ENCODE peak calls at places on chromosome 22, in four cellular contexts. One of them, this sample, is unnamed.

GRCh38 chr22:44366372-44367310 is 53.9 kb upstream of the SHISAL1 start:
- DNase-seq in H1: no peak
- DNase-seq in neuronal stem cell: no peak
- DNase-seq in mesenchymal stem cell: no peak
- DNase-seq in this sample: no peak

GRCh38 chr22:28896611-28897010 is 13.2 kb downstream of the ZNRF3 start:
- DNase-seq in H1: no peak
- DNase-seq in neuronal stem cell: no peak
- DNase-seq in mesenchymal stem cell: no peak
- DNase-seq in this sample: peak; percentile 47

GRCh38 chr22:24303007-24303406 is 32.4 kb downstream of the SPECC1L start:
- DNase-seq in H1: no peak
- DNase-seq in neuronal stem cell: no peak
- DNase-seq in mesenchymal stem cell: no peak
- DNase-seq in this sample: no peak

GRCh38 chr22:33706100-33706499 is 214.2 kb downstream of the LARGE1 start:
- DNase-seq in H1: no peak
- DNase-seq in neuronal stem cell: no peak
- DNase-seq in mesenchymal stem cell: no peak
- DNase-seq in this sample: peak; percentile 41

GRCh38 chr22:40043086-40043485 is 48.3 kb downstream of the FAM83F start:
- DNase-seq in H1: no peak
- DNase-seq in neuronal stem cell: no peak
- DNase-seq in mesenchymal stem cell: no peak
- DNase-seq in this sample: no peak

GRCh38 chr22:28799834-28800307 is 498 bp downstream of the XBP1 start:
- DNase-seq in H1: no peak
- DNase-seq in neuronal stem cell: peak; percentile 53
- DNase-seq in mesenchymal stem cell: peak; percentile 62
- DNase-seq in this sample: peak; percentile 46

GRCh38 chr22:48824673-48825651 is 1002.7 kb downstream of the BRD1 start:
- DNase-seq in H1: no peak
- DNase-seq in neuronal stem cell: no peak
- DNase-seq in mesenchymal stem cell: no peak
- DNase-seq in this sample: no peak

GRCh38 chr22:33896154-33896800 is 24.0 kb downstream of the LARGE1 start:
- DNase-seq in H1: no peak
- DNase-seq in neuronal stem cell: no peak
- DNase-seq in mesenchymal stem cell: no peak
- DNase-seq in this sample: no peak

GRCh38 chr22:50445071-50445879 is 29.6 kb downstream of the SBF1 start:
- DNase-seq in H1: no peak
- DNase-seq in neuronal stem cell: no peak
- DNase-seq in mesenchymal stem cell: no peak
- DNase-seq in this sample: no peak

GRCh38 chr22:48926663-48927062 is 901.0 kb downstream of the BRD1 start:
- DNase-seq in H1: peak; percentile 31
- DNase-seq in neuronal stem cell: no peak
- DNase-seq in mesenchymal stem cell: no peak
- DNase-seq in this sample: no peak

GRCh38 chr22:50348058-50348457 is 4.9 kb downstream of the PPP6R2 start:
- DNase-seq in H1: no peak
- DNase-seq in neuronal stem cell: no peak
- DNase-seq in mesenchymal stem cell: no peak
- DNase-seq in this sample: no peak

DNA sequence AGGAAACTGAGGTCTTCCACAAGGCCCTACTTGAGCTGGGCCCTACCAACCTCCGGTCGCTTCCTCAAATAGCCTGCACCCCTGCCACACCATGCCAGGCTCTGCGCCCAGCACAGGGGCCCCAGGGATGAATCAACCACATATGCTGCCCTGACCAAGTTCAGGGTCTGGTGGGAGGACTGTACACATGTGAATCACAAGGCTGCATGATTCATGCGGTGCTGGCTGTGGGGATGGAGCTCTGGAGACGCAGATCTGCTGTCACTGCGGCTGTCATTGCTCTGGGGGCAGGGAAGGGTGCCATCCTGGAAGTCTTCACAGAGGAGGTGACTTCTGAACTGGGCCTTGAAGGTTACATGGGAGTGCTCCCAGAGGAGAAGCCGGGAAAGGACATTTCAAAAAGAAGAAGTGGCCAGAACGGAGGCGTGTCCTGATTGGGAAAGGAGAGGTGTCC is 21.5 kb downstream of the CYTH4 start:
- DNase-seq in H1: no peak
- DNase-seq in neuronal stem cell: no peak
- DNase-seq in mesenchymal stem cell: peak; percentile 95
- DNase-seq in this sample: no peak
- H2BK15ac ChIP-seq in H1: peak overlapping the region; percentile 40
- H2BK15ac ChIP-seq in neuronal stem cell: peak overlapping the region; percentile 5
- H2BK15ac ChIP-seq in mesenchymal stem cell: peak overlapping the region; percentile 85
- H2BK15ac ChIP-seq in this sample: no peak overlapping the region

GRCh38 chr22:36026741-36027140 is 1.9 kb downstream of the RBFOX2 start:
- DNase-seq in H1: no peak
- DNase-seq in neuronal stem cell: no peak
- DNase-seq in mesenchymal stem cell: peak; percentile 71
- DNase-seq in this sample: no peak

GRCh38 chr22:36027579-36027959 is 1.1 kb downstream of the RBFOX2 start:
- DNase-seq in H1: no peak
- DNase-seq in neuronal stem cell: no peak
- DNase-seq in mesenchymal stem cell: peak; percentile 44
- DNase-seq in this sample: no peak

GRCh38 chr22:36028646-36029405 is at the start of gene RBFOX2:
- DNase-seq in H1: peak; percentile 99
- DNase-seq in neuronal stem cell: peak; percentile 95
- DNase-seq in mesenchymal stem cell: peak; percentile 97
- DNase-seq in this sample: peak; percentile 99

GRCh38 chr22:36027960-36028645 is 521 bp downstream of the RBFOX2 start:
- DNase-seq in H1: peak; percentile 83
- DNase-seq in neuronal stem cell: peak; percentile 72
- DNase-seq in mesenchymal stem cell: no peak
- DNase-seq in this sample: no peak

DNA sequence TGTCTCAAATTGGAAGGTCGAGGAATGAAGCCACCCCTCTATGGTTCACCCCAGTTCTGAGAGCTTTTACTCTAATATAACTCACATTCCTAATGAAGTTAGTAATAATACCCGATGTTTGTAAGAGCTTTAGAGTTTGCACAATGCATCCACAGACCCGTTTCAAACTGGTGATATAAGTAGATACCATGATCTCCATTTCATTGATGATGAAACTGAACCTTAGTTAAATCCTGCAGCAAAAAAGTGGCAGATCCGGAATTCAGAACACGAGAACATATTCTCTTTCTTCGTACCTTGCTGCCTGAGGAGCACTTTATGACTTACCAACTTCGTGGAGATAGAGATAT is 757 bp upstream of the RBFOX2 start:
- DNase-seq in H1: no peak
- DNase-seq in neuronal stem cell: no peak
- DNase-seq in mesenchymal stem cell: no peak
- DNase-seq in this sample: no peak
- H2BK12ac ChIP-seq in H1: no peak overlapping the region
- H2BK12ac ChIP-seq in neuronal stem cell: no peak overlapping the region
- H2BK12ac ChIP-seq in mesenchymal stem cell: no peak overlapping the region
- H2BK12ac ChIP-seq in this sample: no peak overlapping the region

DNA sequence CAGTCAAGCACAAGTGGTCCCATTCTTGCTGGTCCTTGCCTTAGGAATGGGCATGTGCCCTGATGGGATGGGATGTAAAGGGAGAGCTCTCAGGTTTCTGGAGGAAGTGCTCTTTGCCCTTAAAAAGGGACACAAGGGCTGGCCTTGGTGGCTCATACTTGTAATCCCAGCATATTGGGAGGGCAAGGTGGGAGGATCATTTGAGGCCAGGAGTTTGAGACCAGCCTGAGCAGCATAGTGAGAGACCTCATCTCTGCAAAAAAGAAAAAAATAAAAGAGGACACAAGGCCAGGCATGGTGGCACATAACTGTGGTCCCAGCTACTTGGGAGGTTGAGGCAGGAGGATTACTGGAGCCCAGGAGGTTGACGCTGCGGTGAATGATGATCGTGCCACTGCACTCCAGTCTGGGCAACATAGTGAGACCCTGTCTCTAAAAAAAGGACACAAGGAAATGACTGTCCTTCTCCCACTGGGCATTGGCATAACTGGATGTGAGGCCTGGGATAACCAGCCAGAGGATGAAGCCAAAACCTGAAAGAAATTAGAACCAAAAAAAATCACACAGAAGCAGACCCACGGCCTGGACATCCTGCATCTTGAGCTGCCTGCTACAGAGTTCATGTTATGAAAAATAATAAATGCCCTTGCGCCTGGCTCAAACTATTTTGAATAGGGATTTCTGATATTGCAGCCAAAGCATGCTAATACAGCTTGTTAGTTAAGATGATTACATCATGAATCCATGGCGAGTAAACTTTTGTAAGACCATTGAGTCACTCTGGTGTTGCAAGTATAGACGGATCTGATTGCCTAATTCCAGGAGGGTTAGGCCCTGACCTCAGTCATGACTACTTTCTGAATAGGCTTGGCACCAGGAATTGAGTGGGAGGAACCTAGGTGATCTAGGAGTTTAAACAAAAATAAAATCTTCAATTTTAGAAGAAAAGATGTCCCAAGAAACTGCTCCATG is 12.9 kb upstream of the CRKL start:
- DNase-seq in H1: no peak
- DNase-seq in neuronal stem cell: no peak
- DNase-seq in mesenchymal stem cell: peak; percentile 96
- DNase-seq in this sample: no peak
- H2BK15ac ChIP-seq in H1: no peak overlapping the region
- H2BK15ac ChIP-seq in neuronal stem cell: no peak overlapping the region
- H2BK15ac ChIP-seq in mesenchymal stem cell: no peak overlapping the region
- H2BK15ac ChIP-seq in this sample: no peak overlapping the region

GRCh38 chr22:36387664-36387913 is 178 bp downstream of the MYH9 start:
- DNase-seq in H1: no peak
- DNase-seq in neuronal stem cell: no peak
- DNase-seq in mesenchymal stem cell: no peak
- DNase-seq in this sample: no peak

GRCh38 chr22:36386900-36387663 is 685 bp downstream of the MYH9 start:
- DNase-seq in H1: no peak
- DNase-seq in neuronal stem cell: no peak
- DNase-seq in mesenchymal stem cell: no peak
- DNase-seq in this sample: no peak

GRCh38 chr22:36386351-36386899 is 1.3 kb downstream of the MYH9 start:
- DNase-seq in H1: no peak
- DNase-seq in neuronal stem cell: no peak
- DNase-seq in mesenchymal stem cell: peak; percentile 55
- DNase-seq in this sample: no peak

GRCh38 chr22:36384766-36385400 is 2.9 kb downstream of the MYH9 start:
- DNase-seq in H1: no peak
- DNase-seq in neuronal stem cell: no peak
- DNase-seq in mesenchymal stem cell: peak; percentile 74
- DNase-seq in this sample: no peak

GRCh38 chr22:36385491-36386350 is 2.0 kb downstream of the MYH9 start:
- DNase-seq in H1: no peak
- DNase-seq in neuronal stem cell: no peak
- DNase-seq in mesenchymal stem cell: peak; percentile 70
- DNase-seq in this sample: no peak
- H2BK12ac ChIP-seq in H1: peak overlapping the region; percentile 29
- H2BK12ac ChIP-seq in neuronal stem cell: no peak overlapping the region
- H2BK12ac ChIP-seq in mesenchymal stem cell: no peak overlapping the region
- H2BK12ac ChIP-seq in this sample: no peak overlapping the region

GRCh38 chr22:17637490-17638181 is 921 bp upstream of the BCL2L13 start:
- DNase-seq in H1: no peak
- DNase-seq in neuronal stem cell: no peak
- DNase-seq in mesenchymal stem cell: no peak
- DNase-seq in this sample: no peak

GRCh38 chr22:17634696-17635095 is 3.9 kb upstream of the BCL2L13 start:
- DNase-seq in H1: no peak
- DNase-seq in neuronal stem cell: no peak
- DNase-seq in mesenchymal stem cell: peak; percentile 81
- DNase-seq in this sample: no peak

GRCh38 chr22:17638432-17639237 is at the start of gene BCL2L13:
- DNase-seq in H1: peak; percentile 95
- DNase-seq in neuronal stem cell: peak; percentile 84
- DNase-seq in mesenchymal stem cell: peak; percentile 95
- DNase-seq in this sample: peak; percentile 94

GRCh38 chr22:17633998-17634323 is 4.6 kb upstream of the BCL2L13 start:
- DNase-seq in H1: no peak
- DNase-seq in neuronal stem cell: no peak
- DNase-seq in mesenchymal stem cell: no peak
- DNase-seq in this sample: no peak

DNA sequence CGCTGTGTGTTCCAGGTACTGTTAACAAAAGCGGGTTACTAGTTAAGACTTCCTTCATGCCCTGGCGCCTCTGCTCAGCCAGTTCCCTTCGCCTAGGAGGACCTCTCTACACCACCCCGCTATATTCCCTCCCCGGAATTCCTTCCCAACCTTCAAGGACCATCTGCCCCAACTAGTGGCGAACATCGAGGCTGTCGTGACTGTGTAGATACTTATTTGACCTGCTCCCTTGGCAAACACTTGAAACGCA is 450 bp upstream of the BCL2L13 start:
- DNase-seq in H1: no peak
- DNase-seq in neuronal stem cell: no peak
- DNase-seq in mesenchymal stem cell: peak; percentile 93
- DNase-seq in this sample: no peak
- H2BK15ac ChIP-seq in H1: no peak overlapping the region
- H2BK15ac ChIP-seq in neuronal stem cell: no peak overlapping the region
- H2BK15ac ChIP-seq in mesenchymal stem cell: no peak overlapping the region
- H2BK15ac ChIP-seq in this sample: no peak overlapping the region

DNA sequence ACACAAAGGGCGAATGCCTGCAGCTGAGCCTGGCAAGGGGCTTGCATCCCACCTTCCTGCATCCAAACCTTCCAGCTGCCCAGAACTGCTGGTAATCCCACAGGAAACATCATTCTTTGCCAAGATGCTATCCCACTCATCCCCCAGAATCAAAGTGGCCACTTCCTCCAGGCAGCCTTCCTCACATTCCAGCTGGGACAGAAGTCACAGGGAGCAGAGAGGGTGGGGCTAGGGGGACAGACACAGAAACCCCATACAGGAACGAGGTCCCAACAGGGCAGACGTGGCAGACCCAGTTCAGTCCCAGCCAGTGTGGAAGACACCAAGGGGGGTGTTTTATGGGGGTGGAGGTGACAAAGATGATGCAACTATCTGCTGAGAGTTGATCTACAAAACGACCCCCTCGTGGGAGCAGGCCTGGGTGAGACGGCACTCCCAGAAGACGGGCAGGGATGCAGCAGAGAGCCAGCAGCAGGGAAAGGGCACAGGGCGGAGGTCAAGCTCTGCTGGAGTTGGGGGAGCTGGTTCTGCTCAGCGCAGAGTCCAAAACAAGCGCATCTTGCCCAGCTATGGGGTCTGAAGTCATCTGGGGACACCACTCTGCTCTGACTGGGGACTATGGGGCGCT is 4.1 kb downstream of the GNB1L start:
- DNase-seq in H1: no peak
- DNase-seq in neuronal stem cell: no peak
- DNase-seq in mesenchymal stem cell: no peak
- DNase-seq in this sample: no peak
- H2BK12ac ChIP-seq in H1: peak overlapping the region; percentile 75
- H2BK12ac ChIP-seq in neuronal stem cell: no peak overlapping the region
- H2BK12ac ChIP-seq in mesenchymal stem cell: no peak overlapping the region
- H2BK12ac ChIP-seq in this sample: no peak overlapping the region

GRCh38 chr22:38257170-38257569 is 15.6 kb downstream of the TMEM184B start:
- DNase-seq in H1: no peak
- DNase-seq in neuronal stem cell: no peak
- DNase-seq in mesenchymal stem cell: peak; percentile 75
- DNase-seq in this sample: no peak
- H2BK15ac ChIP-seq in H1: no peak overlapping the region
- H2BK15ac ChIP-seq in neuronal stem cell: no peak overlapping the region
- H2BK15ac ChIP-seq in mesenchymal stem cell: no peak overlapping the region
- H2BK15ac ChIP-seq in this sample: no peak overlapping the region

This sample was measured in H9.